ENCODE peak calls at places on chromosomes 16 and 17, in eight cellular contexts. B, O, K, C, H, E, G and I are unnamed samples.

GRCh38 chr16:86126891-86127290 is 227.9 kb downstream of the IRF8 start:
- DNase-seq in B (no peak), O (no peak), K (no peak), C (no peak), H (no peak), E (no peak), G (no peak), I (no peak)

GRCh38 chr17:62653831-62654829 is 26.7 kb downstream of the MRC2 start:
- DNase-seq in B (no peak), O (no peak), K (no peak), C (no peak), H (no peak), E (peak), G (no peak), I (no peak)

GRCh38 chr17:550041-550398 is 164.6 kb downstream of the VPS53 start:
- DNase-seq in B (no peak), O (no peak), K (no peak), C (no peak), H (no peak), E (no peak), G (no peak), I (no peak)

GRCh38 chr16:54482892-54483574 is 196.4 kb upstream of the IRX3 start:
- DNase-seq in B (no peak), O (no peak), K (no peak), C (no peak), H (no peak), E (no peak), G (no peak), I (no peak)

GRCh38 chr16:23575834-23576233 is 18.3 kb downstream of the UBFD1 start:
- DNase-seq in B (no peak), O (no peak), K (no peak), C (no peak), H (no peak), E (no peak), G (no peak), I (no peak)

GRCh38 chr17:45997624-45998023 is 1.4 kb upstream of the STH start:
- DNase-seq in B (no peak), O (no peak), K (no peak), C (no peak), H (no peak), E (no peak), G (no peak), I (no peak)

GRCh38 chr16:88561485-88562369 is 8.5 kb upstream of the ZC3H18 start:
- DNase-seq in B (no peak), O (peak), K (no peak), C (peak), H (peak), E (no peak), G (peak), I (peak)

GRCh38 chr17:68468334-68468733 is 11.0 kb upstream of the WIPI1 start:
- DNase-seq in B (no peak), O (no peak), K (no peak), C (no peak), H (no peak), E (no peak), G (no peak), I (no peak)

GRCh38 chr17:78374631-78375274 is 3.7 kb upstream of the PGS1 start:
- DNase-seq in B (peak), O (no peak), K (no peak), C (no peak), H (peak), E (no peak), G (peak), I (no peak)

GRCh38 chr16:51607202-51607756 is 456.2 kb upstream of the SALL1 start:
- DNase-seq in B (no peak), O (no peak), K (no peak), C (no peak), H (no peak), E (no peak), G (no peak), I (no peak)

GRCh38 chr17:39243155-39243554 is 17.4 kb upstream of the STAC2 start:
- DNase-seq in B (no peak), O (no peak), K (no peak), C (no peak), H (no peak), E (no peak), G (no peak), I (no peak)

GRCh38 chr17:74211141-74211928 is 2.0 kb upstream of the TTYH2 start:
- DNase-seq in B (no peak), O (no peak), K (no peak), C (peak), H (no peak), E (no peak), G (no peak), I (no peak)

GRCh38 chr16:88367560-88367959 is 15.2 kb upstream of the ZNF469 start:
- DNase-seq in B (no peak), O (no peak), K (no peak), C (no peak), H (no peak), E (no peak), G (no peak), I (no peak)

GRCh38 chr17:77513045-77513444 is 372.3 kb downstream of the SEC14L1 start:
- DNase-seq in B (no peak), O (no peak), K (no peak), C (no peak), H (no peak), E (no peak), G (no peak), I (no peak)

GRCh38 chr17:21417921-21418320 is 41.8 kb downstream of the KCNJ12 start:
- DNase-seq in B (no peak), O (no peak), K (no peak), C (no peak), H (no peak), E (no peak), G (no peak), I (no peak)

GRCh38 chr17:29112780-29113295 is 67.4 kb downstream of the MYO18A start:
- DNase-seq in B (no peak), O (no peak), K (no peak), C (no peak), H (no peak), E (peak), G (no peak), I (no peak)

GRCh38 chr17:7280519-7281073 is 922 bp upstream of the SLC2A4 start:
- DNase-seq in B (no peak), O (peak), K (peak), C (no peak), H (peak), E (peak), G (peak), I (no peak)

GRCh38 chr16:6545329-6545728 is 787.3 kb upstream of the RBFOX1 start:
- DNase-seq in B (no peak), O (no peak), K (no peak), C (no peak), H (no peak), E (no peak), G (no peak), I (no peak)

GRCh38 chr17:2435852-2436251 is 35.0 kb upstream of the MNT start:
- DNase-seq in B (no peak), O (no peak), K (no peak), C (no peak), H (no peak), E (no peak), G (no peak), I (no peak)

GRCh38 chr17:58054641-58055040 is 28.6 kb upstream of the DYNLL2 start:
- DNase-seq in B (no peak), O (no peak), K (no peak), C (no peak), H (no peak), E (no peak), G (no peak), I (no peak)

GRCh38 chr17:28228986-28229729 is 89.8 kb upstream of the TMEM97 start:
- DNase-seq in B (no peak), O (no peak), K (no peak), C (no peak), H (no peak), E (no peak), G (no peak), I (no peak)

GRCh38 chr17:75267403-75268232 is 3.4 kb downstream of the MIF4GD start:
- DNase-seq in B (no peak), O (no peak), K (no peak), C (no peak), H (peak), E (no peak), G (no peak), I (peak)

GRCh38 chr16:23607740-23608139 is 11.6 kb upstream of the NDUFAB1 start:
- DNase-seq in B (no peak), O (no peak), K (no peak), C (no peak), H (no peak), E (no peak), G (no peak), I (no peak)

GRCh38 chr16:51408357-51408756 is 257.3 kb upstream of the SALL1 start:
- DNase-seq in B (no peak), O (no peak), K (no peak), C (no peak), H (no peak), E (no peak), G (no peak), I (no peak)

GRCh38 chr17:19388791-19389190 is 1.8 kb upstream of the MFAP4 start:
- DNase-seq in B (no peak), O (no peak), K (no peak), C (no peak), H (no peak), E (no peak), G (no peak), I (no peak)

GRCh38 chr16:27311449-27311831 is 2.3 kb upstream of the IL4R start:
- DNase-seq in B (no peak), O (no peak), K (no peak), C (no peak), H (no peak), E (no peak), G (no peak), I (no peak)

GRCh38 chr16:26816885-26817571 is 249.7 kb upstream of the C16orf82 start:
- DNase-seq in B (no peak), O (no peak), K (no peak), C (peak), H (no peak), E (no peak), G (no peak), I (no peak)

GRCh38 chr16:85690469-85691064 is 1.8 kb upstream of the GINS2 start:
- DNase-seq in B (no peak), O (no peak), K (no peak), C (no peak), H (no peak), E (no peak), G (no peak), I (no peak)